ENCODE peak calls at places on chromosomes 7 and 10, in ten cellular contexts. One of them, this sample, is unnamed.
A peak's percentile ranks its signal among the peaks of the same experiment; 100 is the strongest.

GRCh38 chr7:152006336-152006735 is 19.1 kb upstream of the GALNT11 start:
- DNase-seq in IMR-90: no peak
- DNase-seq in mucosa of descending colon: no peak
- DNase-seq in neural crest cell: no peak
- DNase-seq in chondrocyte: no peak
- DNase-seq in tibial nerve: no peak
- DNase-seq in H1: no peak
- DNase-seq in fibroblast of the aortic adventitia: peak; percentile 46
- DNase-seq in adrenal gland: no peak
- DNase-seq in natural killer cell: no peak
- DNase-seq in this sample: no peak

GRCh38 chr7:47970750-47971149 is 8.7 kb downstream of the HUS1 start:
- DNase-seq in IMR-90: peak; percentile 27
- DNase-seq in fibroblast of the aortic adventitia: no peak
- DNase-seq in mucosa of descending colon: no peak
- DNase-seq in H1: no peak
- DNase-seq in adrenal gland: no peak
- DNase-seq in natural killer cell: no peak
- DNase-seq in tibial nerve: no peak
- DNase-seq in neural crest cell: no peak
- DNase-seq in chondrocyte: no peak
- DNase-seq in this sample: no peak

GRCh38 chr7:97006951-97007861 is 1.9 kb downstream of the DLX6 start:
- DNase-seq in IMR-90: no peak
- DNase-seq in mucosa of descending colon: no peak
- DNase-seq in chondrocyte: no peak
- DNase-seq in tibial nerve: no peak
- DNase-seq in adrenal gland: no peak
- DNase-seq in neural crest cell: no peak
- DNase-seq in fibroblast of the aortic adventitia: no peak
- DNase-seq in natural killer cell: no peak
- DNase-seq in H1: peak; percentile 84
- DNase-seq in this sample: no peak

GRCh38 chr10:13100349-13101294 is 659 bp downstream of the OPTN start:
- DNase-seq in fibroblast of the aortic adventitia: peak; percentile 36
- DNase-seq in natural killer cell: no peak
- DNase-seq in adrenal gland: peak; percentile 51
- DNase-seq in chondrocyte: no peak
- DNase-seq in neural crest cell: peak; percentile 8
- DNase-seq in H1: no peak
- DNase-seq in tibial nerve: no peak
- DNase-seq in IMR-90: peak; percentile 31
- DNase-seq in mucosa of descending colon: peak; percentile 56
- DNase-seq in this sample: no peak

GRCh38 chr10:1213252-1213651 is 157.1 kb downstream of the WDR37 start:
- DNase-seq in mucosa of descending colon: no peak
- DNase-seq in natural killer cell: no peak
- DNase-seq in chondrocyte: no peak
- DNase-seq in fibroblast of the aortic adventitia: no peak
- DNase-seq in H1: no peak
- DNase-seq in neural crest cell: no peak
- DNase-seq in IMR-90: no peak
- DNase-seq in tibial nerve: no peak
- DNase-seq in adrenal gland: no peak
- DNase-seq in this sample: no peak

GRCh38 chr7:128398016-128398840 is 11.6 kb downstream of the IMPDH1 start:
- DNase-seq in fibroblast of the aortic adventitia: peak; percentile 53
- DNase-seq in tibial nerve: peak; percentile 78
- DNase-seq in IMR-90: peak; percentile 41
- DNase-seq in chondrocyte: peak; percentile 67
- DNase-seq in neural crest cell: peak; percentile 74
- DNase-seq in natural killer cell: no peak
- DNase-seq in mucosa of descending colon: peak; percentile 83
- DNase-seq in H1: peak; percentile 92
- DNase-seq in adrenal gland: peak; percentile 63
- DNase-seq in this sample: no peak

GRCh38 chr10:107011113-107011512 is 153.4 kb downstream of the SORCS1 start:
- DNase-seq in IMR-90: no peak
- DNase-seq in neural crest cell: no peak
- DNase-seq in fibroblast of the aortic adventitia: no peak
- DNase-seq in H1: no peak
- DNase-seq in mucosa of descending colon: peak; percentile 25
- DNase-seq in tibial nerve: no peak
- DNase-seq in natural killer cell: no peak
- DNase-seq in adrenal gland: no peak
- DNase-seq in chondrocyte: no peak
- DNase-seq in this sample: no peak

GRCh38 chr7:41006591-41006990 is 696.3 kb downstream of the INHBA start:
- DNase-seq in chondrocyte: no peak
- DNase-seq in tibial nerve: no peak
- DNase-seq in H1: no peak
- DNase-seq in fibroblast of the aortic adventitia: peak; percentile 78
- DNase-seq in natural killer cell: no peak
- DNase-seq in IMR-90: peak; percentile 44
- DNase-seq in mucosa of descending colon: no peak
- DNase-seq in adrenal gland: no peak
- DNase-seq in neural crest cell: no peak
- DNase-seq in this sample: no peak

GRCh38 chr10:79355420-79356010 is 8.2 kb downstream of the PPIF start:
- DNase-seq in tibial nerve: no peak
- DNase-seq in chondrocyte: no peak
- DNase-seq in adrenal gland: no peak
- DNase-seq in natural killer cell: no peak
- DNase-seq in IMR-90: no peak
- DNase-seq in neural crest cell: no peak
- DNase-seq in H1: peak; percentile 26
- DNase-seq in mucosa of descending colon: no peak
- DNase-seq in fibroblast of the aortic adventitia: no peak
- DNase-seq in this sample: peak; percentile 24

GRCh38 chr7:100967292-100967863 is 2.0 kb upstream of the MUC12 start:
- DNase-seq in natural killer cell: no peak
- DNase-seq in chondrocyte: no peak
- DNase-seq in neural crest cell: no peak
- DNase-seq in IMR-90: no peak
- DNase-seq in fibroblast of the aortic adventitia: no peak
- DNase-seq in adrenal gland: no peak
- DNase-seq in mucosa of descending colon: peak; percentile 84
- DNase-seq in H1: no peak
- DNase-seq in tibial nerve: no peak
- DNase-seq in this sample: no peak

GRCh38 chr7:91852263-91852741 is 28.2 kb downstream of the MTERF1 start:
- DNase-seq in fibroblast of the aortic adventitia: peak; percentile 24
- DNase-seq in chondrocyte: no peak
- DNase-seq in IMR-90: peak; percentile 12
- DNase-seq in adrenal gland: no peak
- DNase-seq in tibial nerve: no peak
- DNase-seq in neural crest cell: no peak
- DNase-seq in H1: no peak
- DNase-seq in mucosa of descending colon: no peak
- DNase-seq in natural killer cell: no peak
- DNase-seq in this sample: no peak

GRCh38 chr10:102553771-102554170 is 50.0 kb downstream of the SUFU start:
- DNase-seq in natural killer cell: no peak
- DNase-seq in mucosa of descending colon: no peak
- DNase-seq in fibroblast of the aortic adventitia: no peak
- DNase-seq in chondrocyte: no peak
- DNase-seq in adrenal gland: no peak
- DNase-seq in tibial nerve: no peak
- DNase-seq in H1: no peak
- DNase-seq in neural crest cell: no peak
- DNase-seq in IMR-90: no peak
- DNase-seq in this sample: no peak

GRCh38 chr10:102557569-102557968 is 53.8 kb downstream of the SUFU start:
- DNase-seq in natural killer cell: no peak
- DNase-seq in neural crest cell: no peak
- DNase-seq in IMR-90: no peak
- DNase-seq in tibial nerve: no peak
- DNase-seq in H1: no peak
- DNase-seq in mucosa of descending colon: no peak
- DNase-seq in chondrocyte: no peak
- DNase-seq in fibroblast of the aortic adventitia: no peak
- DNase-seq in adrenal gland: no peak
- DNase-seq in this sample: no peak

GRCh38 chr10:102554531-102554930 is 50.8 kb downstream of the SUFU start:
- DNase-seq in fibroblast of the aortic adventitia: no peak
- DNase-seq in adrenal gland: no peak
- DNase-seq in tibial nerve: no peak
- DNase-seq in chondrocyte: no peak
- DNase-seq in neural crest cell: no peak
- DNase-seq in natural killer cell: no peak
- DNase-seq in H1: no peak
- DNase-seq in IMR-90: no peak
- DNase-seq in mucosa of descending colon: no peak
- DNase-seq in this sample: no peak

GRCh38 chr10:102552533-102552932 is 48.8 kb downstream of the SUFU start:
- DNase-seq in adrenal gland: no peak
- DNase-seq in chondrocyte: no peak
- DNase-seq in IMR-90: no peak
- DNase-seq in H1: no peak
- DNase-seq in tibial nerve: no peak
- DNase-seq in fibroblast of the aortic adventitia: no peak
- DNase-seq in mucosa of descending colon: no peak
- DNase-seq in natural killer cell: no peak
- DNase-seq in neural crest cell: no peak
- DNase-seq in this sample: no peak

GRCh38 chr10:102555781-102556328 is 52.1 kb downstream of the SUFU start:
- DNase-seq in IMR-90: peak; percentile 88
- DNase-seq in neural crest cell: no peak
- DNase-seq in fibroblast of the aortic adventitia: peak; percentile 67
- DNase-seq in mucosa of descending colon: no peak
- DNase-seq in adrenal gland: peak; percentile 31
- DNase-seq in natural killer cell: no peak
- DNase-seq in tibial nerve: no peak
- DNase-seq in H1: no peak
- DNase-seq in chondrocyte: no peak
- DNase-seq in this sample: no peak
- TF ChIP-seq CTCF in IMR-90: no peak
- TF ChIP-seq CTCF in neural crest cell: no peak
- TF ChIP-seq CTCF in fibroblast of the aortic adventitia: no peak
- TF ChIP-seq CTCF in mucosa of descending colon: no peak
- TF ChIP-seq CTCF in adrenal gland: no peak
- TF ChIP-seq CTCF in natural killer cell: no peak
- TF ChIP-seq CTCF in tibial nerve: no peak
- TF ChIP-seq CTCF in H1: no peak
- TF ChIP-seq CTCF in chondrocyte: no peak
- TF ChIP-seq CTCF in this sample: no peak

GRCh38 chr7:121488251-121488650 is 92.1 kb upstream of the FAM3C start:
- DNase-seq in natural killer cell: no peak
- DNase-seq in mucosa of descending colon: no peak
- DNase-seq in tibial nerve: no peak
- DNase-seq in fibroblast of the aortic adventitia: no peak
- DNase-seq in neural crest cell: no peak
- DNase-seq in chondrocyte: no peak
- DNase-seq in H1: no peak
- DNase-seq in IMR-90: no peak
- DNase-seq in adrenal gland: no peak
- DNase-seq in this sample: no peak

GRCh38 chr7:121485457-121486243 is 89.5 kb upstream of the FAM3C start:
- DNase-seq in adrenal gland: no peak
- DNase-seq in fibroblast of the aortic adventitia: peak; percentile 92
- DNase-seq in H1: no peak
- DNase-seq in tibial nerve: no peak
- DNase-seq in mucosa of descending colon: no peak
- DNase-seq in IMR-90: no peak
- DNase-seq in natural killer cell: no peak
- DNase-seq in neural crest cell: no peak
- DNase-seq in chondrocyte: no peak
- DNase-seq in this sample: no peak

GRCh38 chr7:121490309-121490708 is 94.2 kb upstream of the FAM3C start:
- DNase-seq in natural killer cell: no peak
- DNase-seq in adrenal gland: no peak
- DNase-seq in chondrocyte: no peak
- DNase-seq in fibroblast of the aortic adventitia: no peak
- DNase-seq in tibial nerve: no peak
- DNase-seq in IMR-90: no peak
- DNase-seq in mucosa of descending colon: no peak
- DNase-seq in neural crest cell: no peak
- DNase-seq in H1: no peak
- DNase-seq in this sample: no peak

GRCh38 chr7:121486590-121486989 is 90.5 kb upstream of the FAM3C start:
- DNase-seq in natural killer cell: no peak
- DNase-seq in fibroblast of the aortic adventitia: no peak
- DNase-seq in mucosa of descending colon: no peak
- DNase-seq in adrenal gland: no peak
- DNase-seq in chondrocyte: no peak
- DNase-seq in H1: no peak
- DNase-seq in tibial nerve: no peak
- DNase-seq in IMR-90: no peak
- DNase-seq in neural crest cell: no peak
- DNase-seq in this sample: no peak

DNA sequence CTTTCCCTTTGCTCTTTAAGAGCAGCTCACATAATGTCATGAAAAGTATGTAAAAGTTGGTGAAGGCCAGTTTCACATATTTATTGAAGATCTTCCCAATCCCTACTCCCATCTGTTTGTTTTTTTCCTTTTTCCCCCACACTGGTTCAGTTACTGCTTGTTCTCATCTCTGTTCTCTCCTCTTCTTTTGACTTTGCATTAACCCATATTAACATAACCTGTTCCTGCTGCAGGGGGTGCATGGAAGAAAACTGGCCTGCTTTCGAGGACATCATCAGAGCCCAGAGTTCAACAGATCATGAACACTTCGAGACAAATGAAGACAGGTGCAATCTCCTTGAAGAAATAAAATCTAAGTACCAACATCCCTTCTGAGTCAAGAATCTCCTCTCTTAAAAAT is 93.3 kb upstream of the FAM3C start:
- DNase-seq in chondrocyte: no peak
- DNase-seq in mucosa of descending colon: no peak
- DNase-seq in neural crest cell: no peak
- DNase-seq in IMR-90: no peak
- DNase-seq in adrenal gland: no peak
- DNase-seq in fibroblast of the aortic adventitia: no peak
- DNase-seq in tibial nerve: no peak
- DNase-seq in H1: no peak
- DNase-seq in natural killer cell: no peak
- DNase-seq in this sample: no peak
- TF ChIP-seq CTCF in chondrocyte: no peak
- TF ChIP-seq CTCF in mucosa of descending colon: no peak
- TF ChIP-seq CTCF in neural crest cell: no peak
- TF ChIP-seq CTCF in IMR-90: no peak
- TF ChIP-seq CTCF in adrenal gland: no peak
- TF ChIP-seq CTCF in fibroblast of the aortic adventitia: no peak
- TF ChIP-seq CTCF in tibial nerve: no peak
- TF ChIP-seq CTCF in H1: no peak
- TF ChIP-seq CTCF in natural killer cell: no peak
- TF ChIP-seq CTCF in this sample: no peak

GRCh38 chr7:131932271-131932670 is 375.8 kb upstream of the PODXL start:
- DNase-seq in tibial nerve: no peak
- DNase-seq in IMR-90: no peak
- DNase-seq in chondrocyte: no peak
- DNase-seq in fibroblast of the aortic adventitia: no peak
- DNase-seq in H1: no peak
- DNase-seq in neural crest cell: no peak
- DNase-seq in mucosa of descending colon: no peak
- DNase-seq in natural killer cell: no peak
- DNase-seq in adrenal gland: no peak
- DNase-seq in this sample: no peak
- TF ChIP-seq CTCF in tibial nerve: no peak
- TF ChIP-seq CTCF in IMR-90: no peak
- TF ChIP-seq CTCF in chondrocyte: peak; percentile 12
- TF ChIP-seq CTCF in fibroblast of the aortic adventitia: no peak
- TF ChIP-seq CTCF in H1: peak; percentile 27
- TF ChIP-seq CTCF in neural crest cell: no peak
- TF ChIP-seq CTCF in mucosa of descending colon: no peak
- TF ChIP-seq CTCF in natural killer cell: no peak
- TF ChIP-seq CTCF in adrenal gland: no peak
- TF ChIP-seq CTCF in this sample: no peak

GRCh38 chr7:111855842-111856227 is 293.5 kb upstream of the IMMP2L start:
- DNase-seq in tibial nerve: no peak
- DNase-seq in H1: no peak
- DNase-seq in natural killer cell: no peak
- DNase-seq in neural crest cell: no peak
- DNase-seq in mucosa of descending colon: no peak
- DNase-seq in IMR-90: peak; percentile 59
- DNase-seq in chondrocyte: no peak
- DNase-seq in fibroblast of the aortic adventitia: peak; percentile 59
- DNase-seq in adrenal gland: no peak
- DNase-seq in this sample: no peak
- TF ChIP-seq CTCF in tibial nerve: no peak
- TF ChIP-seq CTCF in H1: peak; percentile 36
- TF ChIP-seq CTCF in natural killer cell: no peak
- TF ChIP-seq CTCF in neural crest cell: no peak
- TF ChIP-seq CTCF in mucosa of descending colon: no peak
- TF ChIP-seq CTCF in IMR-90: peak; percentile 34
- TF ChIP-seq CTCF in chondrocyte: no peak
- TF ChIP-seq CTCF in fibroblast of the aortic adventitia: peak; percentile 48
- TF ChIP-seq CTCF in adrenal gland: no peak
- TF ChIP-seq CTCF in this sample: no peak

This sample was measured in mesothelial cell of epicardium.